ENCODE peak calls at places on chromosome 1, in five cellular contexts. O, M, A, N and L are unnamed samples.

GRCh38 chr1:150981805-150982712 is at the start of gene ANXA9:
- DNase-seq in M (peak), O (peak), N (no peak), A (no peak), L (no peak)

GRCh38 chr1:180530501-180530900 is 28.1 kb upstream of the ACBD6 start:
- DNase-seq in A (peak), N (no peak), O (no peak), M (peak), L (no peak)

GRCh38 chr1:173798078-173798477 is 26.4 kb upstream of the DARS2 start:
- DNase-seq in A (no peak), O (no peak), M (no peak), N (no peak), L (no peak)

GRCh38 chr1:62037274-62037673 is 157.4 kb upstream of the L1TD1 start:
- DNase-seq in A (no peak), M (no peak), O (no peak), N (no peak), L (no peak)

GRCh38 chr1:203048555-203049051 is 22.3 kb downstream of the PPFIA4 start:
- DNase-seq in A (no peak), M (no peak), O (no peak), N (no peak), L (no peak)

GRCh38 chr1:186536272-186536905 is 75.5 kb upstream of the PDC start:
- DNase-seq in O (no peak), N (no peak), M (peak), A (no peak), L (no peak)

GRCh38 chr1:55071477-55071876 is 32.1 kb downstream of the PCSK9 start:
- DNase-seq in O (no peak), A (peak), M (peak), N (no peak), L (no peak)

GRCh38 chr1:30412241-30413110 is 310.9 kb downstream of the MATN1 start:
- DNase-seq in A (no peak), M (no peak), O (no peak), N (no peak), L (peak)

GRCh38 chr1:227886503-227886961 is 61.2 kb downstream of the WNT9A start:
- DNase-seq in O (peak), A (no peak), M (no peak), N (no peak), L (no peak)

GRCh38 chr1:117067528-117068370 is 7.6 kb downstream of the TTF2 start:
- DNase-seq in A (peak), M (peak), O (peak), N (peak), L (no peak)

GRCh38 chr1:54791880-54792522 is 9.1 kb downstream of the TTC22 start:
- DNase-seq in A (no peak), O (no peak), M (peak), N (no peak), L (no peak)

GRCh38 chr1:198024782-198025181 is 107.6 kb downstream of the LHX9 start:
- DNase-seq in A (no peak), O (no peak), M (peak), N (no peak), L (no peak)

GRCh38 chr1:89516055-89516454 is 8.6 kb upstream of the LRRC8B start:
- DNase-seq in N (no peak), M (peak), A (no peak), O (no peak), L (no peak)

GRCh38 chr1:41727749-41728115 is 191.0 kb downstream of the HIVEP3 start:
- DNase-seq in A (no peak), O (no peak), N (no peak), M (no peak), L (no peak)

GRCh38 chr1:41726899-41727748 is 191.6 kb downstream of the HIVEP3 start:
- DNase-seq in A (no peak), O (no peak), M (no peak), N (peak), L (no peak)

GRCh38 chr1:41731631-41732030 is 187.1 kb downstream of the HIVEP3 start:
- DNase-seq in N (no peak), M (peak), A (no peak), O (no peak), L (no peak)

GRCh38 chr1:41730806-41731205 is 187.9 kb downstream of the HIVEP3 start:
- DNase-seq in A (no peak), M (no peak), O (no peak), N (no peak), L (no peak)

GRCh38 chr1:41728403-41729202 is 190.1 kb downstream of the HIVEP3 start:
- DNase-seq in A (no peak), O (no peak), N (no peak), M (no peak), L (no peak)
- H3K4me3 ChIP-seq in A (no peak), O (no peak), N (no peak), M (no peak), L (no peak)

GRCh38 chr1:169426174-169426716 is 1.0 kb downstream of the CCDC181 start:
- DNase-seq in O (no peak), M (no peak), N (no peak), A (no peak), L (no peak)
- H3K4me3 ChIP-seq in O (peak), M (no peak), N (peak), A (no peak), L (peak)

DNA sequence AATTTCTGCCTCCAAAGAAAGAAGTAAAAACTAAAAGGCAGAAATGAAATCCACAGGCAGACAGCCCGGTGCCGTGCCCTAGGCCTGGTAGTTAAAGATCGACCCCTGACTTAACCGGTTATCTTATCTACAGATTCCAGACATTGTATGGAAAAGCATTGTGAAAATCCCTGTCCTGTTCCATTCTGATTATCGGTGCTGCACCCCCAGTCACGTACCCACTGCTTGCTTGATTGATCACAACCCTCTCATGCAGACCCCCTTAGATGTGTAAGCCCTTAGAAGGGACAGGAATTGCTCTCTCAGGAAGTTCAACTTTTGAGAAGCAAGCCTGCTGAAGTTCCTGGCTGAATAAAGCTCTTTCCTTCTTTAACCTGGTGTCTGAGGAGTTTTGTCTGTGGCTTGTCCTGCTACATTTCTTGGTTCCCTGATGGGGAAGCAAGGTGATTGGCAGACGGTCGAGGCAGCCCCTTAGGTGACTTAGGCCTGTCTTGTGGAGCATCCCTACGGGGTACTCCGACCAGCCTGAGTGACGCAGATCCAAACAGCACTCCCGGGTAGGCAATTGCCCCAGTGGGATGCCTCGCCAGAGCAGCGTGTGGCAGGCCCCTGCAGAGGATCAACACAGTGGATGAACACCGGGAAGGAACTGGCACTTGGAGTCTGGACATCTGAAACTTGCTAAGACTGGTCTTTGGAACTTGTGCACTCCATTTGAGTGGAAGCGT is 111.2 kb upstream of the PPM1J start:
- DNase-seq in M (no peak), A (no peak), N (no peak), O (no peak), L (no peak)
- H3K4me3 ChIP-seq in M (no peak), A (no peak), N (no peak), O (no peak), L (no peak)

GRCh38 chr1:108561145-108561458 is 1.2 kb downstream of the EEIG2 start:
- DNase-seq in O (no peak), N (no peak), M (no peak), A (no peak), L (no peak)
- H3K4me3 ChIP-seq in O (peak), N (peak), M (peak), A (peak), L (peak)

DNA sequence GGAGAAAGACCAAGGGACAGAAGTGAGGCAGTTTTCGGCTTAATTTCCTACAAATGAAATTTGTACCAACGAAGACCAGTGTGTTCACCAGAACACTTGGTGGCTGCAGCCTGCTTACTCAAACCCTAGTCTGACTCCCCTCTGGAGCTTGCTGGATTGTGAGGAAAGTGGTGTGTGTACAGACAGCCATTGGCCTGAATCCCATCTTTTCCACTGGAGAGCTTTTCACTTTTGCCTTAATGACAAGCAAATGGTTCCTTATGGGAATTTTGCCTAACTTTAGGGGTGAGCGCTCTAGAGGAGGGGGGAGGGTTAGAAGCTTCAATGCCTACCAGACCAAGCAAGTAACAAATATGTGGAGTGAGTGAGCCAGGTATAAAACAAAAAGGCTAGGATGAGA is 17.3 kb downstream of the METTL13 start:
- DNase-seq in A (no peak), M (no peak), N (no peak), O (no peak), L (no peak)
- H3K4me3 ChIP-seq in A (no peak), M (no peak), N (no peak), O (no peak), L (no peak)

DNA sequence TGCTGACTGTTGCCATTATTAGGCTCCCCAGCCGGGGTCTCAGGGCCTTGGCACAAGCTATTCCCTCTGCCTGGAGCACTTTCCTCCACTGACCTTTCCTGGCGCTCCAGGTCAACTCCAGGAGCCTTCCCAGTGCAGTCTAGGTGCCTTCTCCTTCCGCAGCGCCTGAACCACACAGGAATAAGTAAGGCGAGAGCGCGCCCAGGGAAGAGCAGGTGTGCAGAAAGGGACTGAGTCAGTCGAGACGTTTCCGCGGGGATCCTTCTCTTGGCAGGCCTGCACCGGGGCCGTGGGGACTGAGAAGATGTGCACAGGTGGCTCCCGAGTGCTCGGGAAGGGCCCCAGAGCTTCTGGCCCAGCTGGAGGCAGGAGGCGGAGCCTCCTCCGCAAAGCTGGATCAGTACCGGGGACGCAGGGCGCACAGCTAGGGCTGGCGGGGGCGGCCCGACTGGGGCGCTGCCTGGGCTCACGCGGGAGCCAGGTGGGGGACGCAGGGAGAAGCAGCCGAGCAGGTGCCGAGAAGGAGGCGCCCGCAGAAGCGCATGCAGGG is 765 bp upstream of the BMP8A start:
- DNase-seq in N (no peak), A (no peak), M (no peak), O (no peak), L (no peak)
- H3K4me3 ChIP-seq in N (peak), A (peak), M (peak), O (peak), L (peak)

DNA sequence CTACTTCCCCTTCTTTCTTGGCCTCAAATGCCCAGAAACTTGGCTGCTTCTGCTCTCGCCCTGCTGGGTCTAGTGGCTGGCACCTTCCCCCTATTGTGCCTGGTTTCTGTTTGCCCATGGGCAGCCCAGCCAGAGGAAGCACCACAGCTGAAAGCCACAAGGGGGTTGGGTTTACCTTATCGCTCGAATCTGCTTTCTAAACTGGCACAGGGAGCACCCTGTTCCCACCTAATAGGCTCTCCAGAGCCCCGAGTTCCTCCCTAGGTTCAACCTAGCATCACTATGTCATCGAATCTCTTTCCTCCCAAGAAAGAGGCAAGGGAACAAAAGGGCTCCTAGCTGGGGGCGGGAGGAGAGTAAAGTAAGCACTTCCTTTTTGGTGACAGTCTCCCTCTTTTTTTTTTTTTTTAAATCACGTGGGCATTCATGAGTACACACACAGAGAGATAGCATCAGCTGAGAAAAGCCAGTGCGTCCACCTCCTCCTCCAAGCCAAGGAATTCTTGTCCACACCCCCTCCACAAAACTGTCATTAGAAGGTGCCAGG is 72.8 kb downstream of the PLEKHA6 start:
- DNase-seq in O (no peak), A (peak), M (no peak), N (no peak), L (no peak)
- H3K4me3 ChIP-seq in O (no peak), A (no peak), M (no peak), N (peak), L (peak)

GRCh38 chr1:110390692-110391232 is at the start of gene SLC16A4:
- DNase-seq in O (no peak), A (peak), M (peak), N (no peak), L (no peak)
- H3K4me3 ChIP-seq in O (peak), A (peak), M (peak), N (peak), L (peak)

GRCh38 chr1:229434641-229435051 is 752 bp upstream of the ACTA1 start:
- DNase-seq in A (no peak), M (no peak), O (no peak), N (peak), L (no peak)
- H3K4me3 ChIP-seq in A (no peak), M (no peak), O (no peak), N (peak), L (peak)

GRCh38 chr1:27600500-27601175 is 3.3 kb downstream of the AHDC1 start:
- DNase-seq in N (no peak), O (no peak), M (peak), A (no peak), L (no peak)
- H3K4me3 ChIP-seq in N (peak), O (peak), M (no peak), A (no peak), L (peak)